ENCODE peak calls at places on chromosome 4, in eight cellular contexts. N is B cell, Q is prostate gland, B is RWPE1, X is HL-60, L is WERI-Rb-1, F is uterus, A is heart right ventricle. V is an unnamed sample.

GRCh38 chr4:125750827-125751466 is 436.2 kb downstream of the FAT4 start:
- DNase-seq in L (peak; percentile 45), B (no peak), Q (no peak), A (peak; percentile 63), N (no peak), X (no peak), F (no peak), V (no peak)

GRCh38 chr4:30718889-30719252 is 1.3 kb upstream of the PCDH7 start:
- DNase-seq in B (peak; percentile 20), Q (no peak), N (no peak), A (peak; percentile 10), X (no peak), F (no peak), L (no peak), V (no peak)

GRCh38 chr4:4726051-4726450 is 133.4 kb upstream of the MSX1 start:
- DNase-seq in N (no peak), L (no peak), A (no peak), F (no peak), X (no peak), B (no peak), Q (no peak), V (no peak)

GRCh38 chr4:67151376-67152343 is 393.6 kb downstream of the CENPC start:
- DNase-seq in L (no peak), F (no peak), A (no peak), N (no peak), Q (no peak), X (no peak), B (no peak), V (no peak)

GRCh38 chr4:7503597-7503996 is 68.9 kb upstream of the PSAPL1 start:
- DNase-seq in N (no peak), X (no peak), A (no peak), F (no peak), L (no peak), Q (no peak), B (no peak), V (no peak)

GRCh38 chr4:5574386-5574785 is 134.0 kb downstream of the EVC2 start:
- DNase-seq in N (no peak), B (no peak), L (no peak), Q (no peak), A (no peak), X (no peak), F (no peak), V (no peak)

GRCh38 chr4:8347660-8348059 is 78.1 kb downstream of the HTRA3 start:
- DNase-seq in L (no peak), Q (no peak), X (no peak), N (no peak), F (no peak), B (no peak), A (no peak), V (peak; percentile 42)

GRCh38 chr4:137611998-137612700 is 79.9 kb upstream of the PCDH18 start:
- DNase-seq in L (no peak), N (no peak), A (no peak), F (no peak), X (no peak), B (no peak), Q (no peak), V (no peak)

GRCh38 chr4:72326692-72327632 is 242.1 kb downstream of the ADAMTS3 start:
- DNase-seq in N (no peak), Q (no peak), B (peak; percentile 24), L (peak; percentile 10), A (no peak), F (no peak), X (no peak), V (no peak)

GRCh38 chr4:107050525-107051135 is 14.5 kb upstream of the DKK2 start:
- DNase-seq in X (no peak), A (no peak), Q (no peak), B (peak; percentile 13), N (no peak), L (no peak), F (no peak), V (no peak)

GRCh38 chr4:23891064-23891421 is 1.2 kb upstream of the PPARGC1A start:
- DNase-seq in N (no peak), X (no peak), A (no peak), F (no peak), L (no peak), Q (no peak), B (no peak), V (no peak)

GRCh38 chr4:766152-766515 is 59.8 kb downstream of the CPLX1 start:
- DNase-seq in N (no peak), B (peak; percentile 73), X (no peak), F (no peak), A (no peak), L (no peak), Q (no peak), V (no peak)

GRCh38 chr4:10738826-10739489 is 54.4 kb upstream of the CLNK start:
- DNase-seq in N (no peak), X (no peak), F (no peak), B (no peak), A (no peak), Q (no peak), L (no peak), V (no peak)

DNA sequence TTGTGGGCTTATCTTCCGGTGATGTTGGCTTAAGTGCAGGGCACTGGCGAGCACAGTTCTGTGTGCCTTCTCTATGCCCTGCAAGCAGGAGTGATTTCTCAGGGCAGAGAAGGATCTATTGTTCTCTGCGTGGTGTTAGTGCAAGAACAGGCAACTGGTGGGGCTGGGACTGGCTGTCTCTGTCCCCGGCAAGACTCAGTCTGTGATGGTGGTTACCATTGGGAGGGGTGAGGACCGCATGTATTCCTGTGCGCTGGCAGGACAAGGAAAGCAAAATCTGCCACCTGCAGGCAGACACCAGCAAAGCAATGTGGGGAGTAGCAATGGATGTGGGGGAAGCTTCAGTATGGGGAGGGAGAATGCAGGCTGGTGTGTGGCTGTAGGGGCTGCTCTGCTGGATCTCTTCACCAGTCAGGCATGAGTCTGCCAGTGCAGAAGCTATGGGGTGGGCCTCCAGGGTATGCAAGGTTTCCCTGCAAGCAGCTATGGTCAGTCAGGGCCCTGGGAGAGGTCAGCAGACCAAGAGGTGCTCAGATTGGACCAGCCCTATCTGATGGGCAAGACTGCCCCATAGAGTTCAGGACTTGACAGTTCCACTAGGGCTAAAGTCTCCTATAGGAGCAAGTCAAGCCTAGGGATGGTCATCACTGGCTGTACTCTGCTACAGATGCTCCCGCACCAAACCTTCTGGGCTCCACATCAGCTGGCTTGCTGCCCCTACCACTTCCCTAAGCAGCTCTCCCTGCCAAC is 16.8 kb downstream of the PF4 start:
- DNase-seq in L (peak; percentile 86), N (no peak), X (peak; percentile 8), Q (peak; percentile 17), F (no peak), A (no peak), B (no peak), V (no peak)
- TF ChIP-seq CTCF in L (peak; percentile 87), N (no peak), X (no peak), Q (peak; percentile 36), F (no peak), A (peak; percentile 7), B (no peak), V (peak; percentile 51)

GRCh38 chr4:55757356-55758024 is 62.1 kb upstream of the EXOC1L start:
- DNase-seq in L (no peak), B (no peak), X (no peak), Q (no peak), N (no peak), F (no peak), A (no peak), V (no peak)

GRCh38 chr4:55758570-55758969 is 61.0 kb upstream of the EXOC1L start:
- DNase-seq in N (no peak), Q (no peak), A (no peak), B (no peak), F (no peak), L (no peak), X (no peak), V (no peak)

GRCh38 chr4:55754754-55755350 is 64.7 kb upstream of the EXOC1L start:
- DNase-seq in F (no peak), A (no peak), L (no peak), B (peak; percentile 72), Q (no peak), N (no peak), X (no peak), V (no peak)

GRCh38 chr4:55756208-55756607 is 63.4 kb upstream of the EXOC1L start:
- DNase-seq in A (no peak), X (no peak), Q (no peak), L (no peak), B (no peak), F (no peak), N (no peak), V (no peak)

GRCh38 chr4:55758081-55758480 is 61.5 kb upstream of the EXOC1L start:
- DNase-seq in F (no peak), N (no peak), X (no peak), A (no peak), Q (no peak), B (no peak), L (no peak), V (no peak)
- TF ChIP-seq CTCF in F (no peak), N (no peak), X (no peak), A (no peak), Q (no peak), B (no peak), L (no peak), V (no peak)

DNA sequence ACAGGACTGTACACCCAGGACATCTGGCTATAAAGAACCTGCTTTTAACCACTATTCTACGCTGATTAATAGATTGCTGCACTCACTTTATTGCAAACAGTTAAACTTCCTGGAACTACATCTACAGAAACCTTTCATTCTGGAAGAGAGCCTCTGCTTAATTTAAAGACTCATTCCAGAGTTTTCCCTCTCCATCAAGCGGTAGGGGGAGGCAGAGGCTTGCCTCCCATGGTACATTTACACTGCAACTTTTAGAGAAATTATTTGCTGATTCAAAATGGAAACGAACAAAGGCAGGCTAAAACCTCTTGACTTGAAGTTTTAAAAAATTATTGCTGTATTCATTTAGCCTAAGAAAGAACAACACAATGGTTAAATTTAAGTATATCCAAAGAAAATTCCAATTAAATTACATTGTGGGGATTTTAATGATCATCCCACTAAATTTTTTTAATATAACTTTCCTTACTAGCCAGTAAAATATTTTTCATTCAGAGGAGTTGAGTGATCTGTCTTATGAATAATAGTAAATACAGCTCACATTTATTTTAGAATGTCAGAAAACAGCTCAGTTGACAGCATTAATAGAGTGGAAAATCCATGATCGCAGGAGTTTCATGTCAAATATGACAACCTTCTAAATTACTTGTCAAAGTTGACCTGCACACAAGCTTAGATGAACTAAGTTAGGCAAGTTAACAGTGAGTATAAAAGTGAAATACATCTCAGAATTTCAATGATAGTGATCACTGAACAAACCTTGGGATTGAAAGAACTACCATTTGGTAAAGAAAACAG is 46.3 kb upstream of the PCDH10 start:
- DNase-seq in N (no peak), X (no peak), L (no peak), Q (no peak), A (no peak), F (no peak), B (no peak), V (no peak)
- TF ChIP-seq CTCF in N (no peak), X (no peak), L (no peak), Q (no peak), A (no peak), F (no peak), B (no peak), V (no peak)

DNA sequence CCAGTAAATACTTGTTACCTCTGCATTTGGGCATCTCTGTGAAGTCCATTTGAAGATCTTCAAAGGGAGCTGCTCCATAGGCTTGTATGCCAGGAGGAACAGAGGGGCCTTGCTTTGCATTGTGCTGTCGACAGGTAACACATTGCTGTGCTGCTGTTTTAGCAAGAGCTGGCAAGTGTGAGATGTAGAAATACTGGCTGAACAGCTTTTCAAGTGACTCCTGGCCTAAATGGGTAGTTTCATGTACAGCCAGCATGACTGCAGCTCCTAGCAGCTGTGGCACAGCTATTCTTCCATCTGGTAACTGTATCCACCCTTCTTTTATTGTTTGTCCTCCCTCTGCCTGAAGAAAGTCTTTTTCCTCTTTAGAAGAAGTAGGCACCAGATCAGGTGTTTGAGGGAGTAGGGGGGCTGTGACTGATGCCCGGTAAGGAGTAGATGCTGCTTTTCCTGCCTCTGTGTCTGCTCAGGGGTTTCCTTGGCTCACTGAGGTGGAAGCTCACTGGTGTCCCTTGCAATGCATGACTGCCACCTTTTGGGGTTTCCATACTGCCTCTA is 965.3 kb downstream of the CCSER1 start:
- DNase-seq in L (no peak), N (no peak), A (no peak), F (no peak), B (no peak), X (no peak), Q (peak; percentile 27), V (no peak)
- TF ChIP-seq CTCF in L (no peak), N (no peak), A (no peak), F (no peak), B (no peak), X (no peak), Q (no peak), V (no peak)